ENCODE peak calls at places on chromosomes 4 and X, in ten cellular contexts. V is left cardiac atrium; Y is PC-9; I is activated CD4-positive, CD25-positive, alpha-beta regulatory T cell treated with anti-CD3 and anti-CD28 coated beads, Interleukin-2, amount 50 U/mL, for 72 hours; F is AG08395; P is NCI-H1930; R is lower lobe of right lung; W is WERI-Rb-1; X is T47D; S is ACHN. T is an unnamed sample.

GRCh38 chr4:105715692-105716278 is 7.2 kb downstream of the GSTCD start:
- DNase-seq in I (no peak), P (no peak), V (no peak), Y (peak), W (no peak), R (no peak), X (peak), S (peak), F (peak), T (no peak)

GRCh38 chr4:78058591-78059523 is 1.7 kb downstream of the FRAS1 start:
- DNase-seq in P (no peak), W (peak), Y (no peak), X (peak), V (peak), F (peak), S (peak), I (no peak), R (peak), T (peak)

GRCh38 chr4:43337707-43338106 is 445.2 kb downstream of the GRXCR1 start:
- DNase-seq in Y (no peak), V (no peak), I (no peak), X (no peak), R (no peak), P (no peak), S (no peak), F (peak), W (no peak), T (no peak)

GRCh38 chrX:50770702-50771101 is 43.3 kb downstream of the SHROOM4 start:
- DNase-seq in F (no peak), V (no peak), S (no peak), P (no peak), X (peak), W (no peak), I (no peak), Y (peak), R (peak), T (no peak)

GRCh38 chr4:95142877-95143412 is 385.2 kb downstream of the BMPR1B start:
- DNase-seq in I (no peak), P (no peak), S (no peak), W (no peak), X (peak), V (no peak), R (no peak), Y (no peak), F (no peak), T (no peak)

GRCh38 chrX:154381271-154381670 is 2.2 kb downstream of the EMD start:
- DNase-seq in P (no peak), X (no peak), S (no peak), V (no peak), R (no peak), F (no peak), I (no peak), Y (no peak), W (no peak), T (no peak)

GRCh38 chr4:67608047-67608446 is 49.5 kb downstream of the STAP1 start:
- DNase-seq in W (no peak), Y (no peak), F (no peak), I (no peak), X (no peak), P (no peak), V (no peak), S (no peak), R (no peak), T (no peak)

GRCh38 chr4:139454111-139454600 is at the start of gene RAB33B:
- DNase-seq in F (no peak), W (no peak), P (no peak), R (no peak), I (no peak), Y (no peak), V (no peak), X (no peak), S (no peak), T (no peak)

GRCh38 chr4:41384992-41385391 is 128.3 kb downstream of the UCHL1 start:
- DNase-seq in V (peak), F (no peak), S (no peak), Y (no peak), I (no peak), P (no peak), X (no peak), W (no peak), R (peak), T (peak)

GRCh38 chr4:4990857-4991540 is 28.3 kb downstream of the CYTL1 start:
- DNase-seq in Y (peak), F (peak), V (peak), S (peak), I (no peak), W (no peak), X (no peak), R (no peak), P (no peak), T (no peak)

GRCh38 chrX:781216-782211 is 150.9 kb downstream of the SHOX start:
- DNase-seq in I (no peak), W (no peak), F (no peak), Y (no peak), P (no peak), V (no peak), R (no peak), S (no peak), X (no peak), T (peak)

GRCh38 chr4:163467371-163467770 is 6.2 kb downstream of the TKTL2 start:
- DNase-seq in X (no peak), Y (no peak), P (no peak), S (no peak), R (no peak), I (no peak), V (no peak), W (no peak), F (no peak), T (no peak)

GRCh38 chrX:22109442-22109841 is 77.3 kb downstream of the PHEX start:
- DNase-seq in I (no peak), W (no peak), X (no peak), S (peak), Y (peak), R (no peak), F (peak), P (no peak), V (no peak), T (no peak)

GRCh38 chrX:119669424-119670037 is 23.4 kb downstream of the SEPTIN6 start:
- DNase-seq in S (no peak), X (no peak), F (no peak), I (no peak), R (no peak), P (no peak), Y (no peak), W (no peak), V (peak), T (no peak)

GRCh38 chrX:38561951-38562719 is 793 bp downstream of the TSPAN7 start:
- DNase-seq in F (no peak), I (no peak), R (peak), X (no peak), V (peak), P (peak), W (peak), Y (no peak), S (no peak), T (peak)

GRCh38 chrX:139739138-139739537 is 31.2 kb upstream of the MCF2 start:
- DNase-seq in V (no peak), R (no peak), X (no peak), P (no peak), Y (peak), W (no peak), F (peak), I (no peak), S (no peak), T (no peak)

GRCh38 chr4:113958766-113959540 is 20.5 kb downstream of the ARSJ start:
- DNase-seq in W (no peak), I (no peak), P (peak), R (no peak), V (no peak), F (peak), S (peak), Y (peak), X (peak), T (no peak)

GRCh38 chr4:38728651-38729141 is 54.1 kb downstream of the TLR10 start:
- DNase-seq in I (no peak), F (no peak), W (peak), R (peak), V (no peak), S (no peak), P (no peak), Y (peak), X (peak), T (no peak)

GRCh38 chrX:84046403-84046984 is 141.5 kb downstream of the RPS6KA6 start:
- DNase-seq in R (no peak), I (no peak), F (peak), Y (no peak), P (no peak), S (peak), X (peak), V (no peak), W (peak), T (no peak)

GRCh38 chr4:40710484-40711269 is 39.1 kb upstream of the NSUN7 start:
- DNase-seq in R (no peak), F (no peak), I (no peak), Y (peak), X (no peak), V (no peak), W (no peak), S (no peak), P (no peak), T (no peak)

GRCh38 chr4:85837334-85837733 is 362.4 kb downstream of the ARHGAP24 start:
- DNase-seq in V (no peak), X (no peak), S (no peak), P (no peak), F (no peak), Y (no peak), R (no peak), W (no peak), I (no peak), T (no peak)

GRCh38 chr4:124025423-124025822 is 628.8 kb downstream of the SPRY1 start:
- DNase-seq in S (no peak), F (no peak), I (no peak), X (peak), Y (no peak), V (no peak), P (no peak), R (no peak), W (no peak), T (no peak)

GRCh38 chrX:38890963-38891362 is 89.7 kb downstream of the MID1IP1 start:
- DNase-seq in X (no peak), V (no peak), W (no peak), F (no peak), S (no peak), P (no peak), I (no peak), Y (no peak), R (no peak), T (no peak)

GRCh38 chr4:67714248-67714583 is 13.3 kb upstream of the UBA6 start:
- DNase-seq in W (no peak), P (no peak), R (no peak), I (peak), S (no peak), V (no peak), X (no peak), Y (no peak), F (no peak), T (no peak)

GRCh38 chrX:144006811-144007210 is 122.9 kb downstream of the UBE2NL start:
- DNase-seq in V (no peak), W (no peak), S (peak), P (no peak), R (no peak), F (peak), X (peak), I (no peak), Y (peak), T (no peak)

GRCh38 chrX:22634081-22634480 is 361.4 kb downstream of the CBLL2 start:
- DNase-seq in W (no peak), X (no peak), F (no peak), V (no peak), R (no peak), S (no peak), I (no peak), P (no peak), Y (no peak), T (no peak)

GRCh38 chr4:141027421-141027820 is 105.8 kb downstream of the RNF150 start:
- DNase-seq in I (no peak), R (no peak), Y (no peak), P (no peak), V (no peak), X (peak), F (peak), S (no peak), W (no peak), T (no peak)